ENCODE peak calls at places on chromosomes 7 and 10, in six cellular contexts. E is nephron progenitor cell, X is GM12865, I is AML-193, S is frontal cortex, C is M059J. F is an unnamed sample.

GRCh38 chr10:63702107-63702506 is 180.9 kb downstream of the REEP3 start:
- DNase-seq in E (no peak), X (no peak), I (no peak), S (no peak), C (no peak), F (no peak)

GRCh38 chr10:3761916-3762708 is 22.9 kb downstream of the KLF6 start:
- DNase-seq in E (no peak), X (no peak), I (no peak), S (no peak), C (peak), F (peak)

GRCh38 chr10:75058142-75058541 is 53.3 kb upstream of the SAMD8 start:
- DNase-seq in E (no peak), X (no peak), I (no peak), S (no peak), C (no peak), F (no peak)

GRCh38 chr7:1372063-1372462 is 87.2 kb downstream of the MICALL2 start:
- DNase-seq in E (no peak), X (no peak), I (no peak), S (no peak), C (no peak), F (no peak)

GRCh38 chr7:79317728-79318127 is 135.7 kb downstream of the MAGI2 start:
- DNase-seq in E (no peak), X (no peak), I (no peak), S (no peak), C (peak), F (no peak)

GRCh38 chr10:26481914-26482550 is 43.9 kb downstream of the APBB1IP start:
- DNase-seq in E (no peak), X (peak), I (peak), S (no peak), C (no peak), F (no peak)

GRCh38 chr10:102644066-102644645 is at the start of gene TRIM8:
- DNase-seq in E (peak), X (peak), I (no peak), S (no peak), C (peak), F (peak)

GRCh38 chr7:2759736-2760097 is 71.7 kb downstream of the AMZ1 start:
- DNase-seq in E (no peak), X (no peak), I (no peak), S (no peak), C (no peak), F (no peak)

GRCh38 chr7:88095-88926 is 104.1 kb upstream of the FAM20C start:
- DNase-seq in E (no peak), X (no peak), I (no peak), S (no peak), C (peak), F (peak)

GRCh38 chr10:73529089-73529832 is 33.4 kb upstream of the PPP3CB start:
- DNase-seq in E (peak), X (peak), I (peak), S (peak), C (peak), F (peak)

GRCh38 chr7:28106316-28106957 is 74.2 kb downstream of the JAZF1 start:
- DNase-seq in E (no peak), X (no peak), I (no peak), S (no peak), C (no peak), F (no peak)

GRCh38 chr7:6284055-6284400 is 11.6 kb upstream of the CYTH3 start:
- DNase-seq in E (no peak), X (no peak), I (no peak), S (no peak), C (peak), F (no peak)

GRCh38 chr7:104150470-104150869 is 57.3 kb downstream of the ORC5 start:
- DNase-seq in E (no peak), X (no peak), I (no peak), S (no peak), C (no peak), F (no peak)

GRCh38 chr10:48535416-48536225 is 69.3 kb downstream of the ARHGAP22 start:
- DNase-seq in E (no peak), X (no peak), I (no peak), S (no peak), C (no peak), F (peak)

GRCh38 chr7:73851410-73852338 is 9.3 kb upstream of the TMEM270 start:
- DNase-seq in E (no peak), X (peak), I (no peak), S (no peak), C (peak), F (no peak)

GRCh38 chr10:103659674-103660363 is 166.3 kb downstream of the NEURL1 start:
- DNase-seq in E (peak), X (peak), I (peak), S (peak), C (peak), F (peak)

GRCh38 chr7:99621271-99621670 is 4.5 kb downstream of the ZSCAN25 start:
- DNase-seq in E (no peak), X (no peak), I (no peak), S (no peak), C (no peak), F (no peak)

GRCh38 chr10:132451506-132452215 is 54.7 kb downstream of the PWWP2B start:
- DNase-seq in E (peak), X (no peak), I (no peak), S (no peak), C (no peak), F (no peak)

GRCh38 chr10:34454590-34455289 is 360.4 kb downstream of the PARD3 start:
- DNase-seq in E (no peak), X (no peak), I (no peak), S (no peak), C (no peak), F (no peak)

GRCh38 chr7:44256459-44256858 is 55.7 kb downstream of the YKT6 start:
- DNase-seq in E (no peak), X (no peak), I (no peak), S (no peak), C (no peak), F (no peak)

GRCh38 chr7:27316311-27316710 is 73.7 kb downstream of the EVX1 start:
- DNase-seq in E (no peak), X (no peak), I (peak), S (no peak), C (no peak), F (no peak)

GRCh38 chr10:78363190-78363589 is 329.5 kb downstream of the RPS24 start:
- DNase-seq in E (no peak), X (no peak), I (no peak), S (no peak), C (no peak), F (no peak)

GRCh38 chr10:128087884-128088695 is 38.1 kb downstream of the MKI67 start:
- DNase-seq in E (no peak), X (no peak), I (no peak), S (no peak), C (peak), F (peak)

GRCh38 chr7:16916111-16916639 is 34.4 kb upstream of the AGR3 start:
- DNase-seq in E (no peak), X (no peak), I (no peak), S (no peak), C (peak), F (no peak)

GRCh38 chr7:69868921-69869320 is 270.6 kb downstream of the AUTS2 start:
- DNase-seq in E (no peak), X (no peak), I (no peak), S (no peak), C (no peak), F (no peak)

GRCh38 chr7:132752431-132752830 is 176.2 kb upstream of the PLXNA4 start:
- DNase-seq in E (no peak), X (no peak), I (no peak), S (no peak), C (peak), F (no peak)

GRCh38 chr7:17618652-17618974 is 320.2 kb downstream of the AHR start:
- DNase-seq in E (no peak), X (no peak), I (no peak), S (no peak), C (no peak), F (no peak)

GRCh38 chr10:84531396-84531795 is 203.0 kb downstream of the CCSER2 start:
- DNase-seq in E (no peak), X (no peak), I (no peak), S (no peak), C (peak), F (no peak)